ENCODE peak calls at places on chromosomes 3 and 15, in nine cellular contexts. One of them, this sample, is unnamed.
A peak's percentile ranks its signal among the peaks of the same experiment; 100 is the strongest.

GRCh38 chr3:16168211-16168610 is 6.3 kb upstream of the GALNT15 start:
- DNase-seq in GM23338: no peak
- DNase-seq in OCI-LY7: no peak
- DNase-seq in Panc1: no peak
- DNase-seq in IMR-90: no peak
- DNase-seq in H1: no peak
- DNase-seq in ovary: no peak
- DNase-seq in Peyer's patch: no peak
- DNase-seq in tibial nerve: no peak
- DNase-seq in this sample: no peak

GRCh38 chr3:129474986-129475804 is 35.2 kb downstream of the IFT122 start:
- DNase-seq in H1: no peak
- DNase-seq in Peyer's patch: no peak
- DNase-seq in IMR-90: peak; percentile 8
- DNase-seq in tibial nerve: no peak
- DNase-seq in OCI-LY7: no peak
- DNase-seq in ovary: no peak
- DNase-seq in GM23338: no peak
- DNase-seq in Panc1: no peak
- DNase-seq in this sample: no peak

GRCh38 chr3:28053759-28054158 is 187.7 kb upstream of the CMC1 start:
- DNase-seq in Peyer's patch: no peak
- DNase-seq in Panc1: peak; percentile 54
- DNase-seq in tibial nerve: no peak
- DNase-seq in IMR-90: peak; percentile 40
- DNase-seq in ovary: no peak
- DNase-seq in OCI-LY7: no peak
- DNase-seq in GM23338: no peak
- DNase-seq in H1: no peak
- DNase-seq in this sample: no peak

GRCh38 chr3:113594066-113594465 is 61.7 kb downstream of the SIDT1 start:
- DNase-seq in GM23338: no peak
- DNase-seq in Peyer's patch: no peak
- DNase-seq in tibial nerve: no peak
- DNase-seq in OCI-LY7: no peak
- DNase-seq in IMR-90: no peak
- DNase-seq in ovary: no peak
- DNase-seq in H1: no peak
- DNase-seq in Panc1: no peak
- DNase-seq in this sample: no peak

GRCh38 chr3:42314411-42314810 is 48.4 kb upstream of the CCK start:
- DNase-seq in ovary: no peak
- DNase-seq in IMR-90: no peak
- DNase-seq in OCI-LY7: peak; percentile 71
- DNase-seq in GM23338: peak; percentile 58
- DNase-seq in H1: no peak
- DNase-seq in tibial nerve: no peak
- DNase-seq in Panc1: no peak
- DNase-seq in Peyer's patch: no peak
- DNase-seq in this sample: no peak

GRCh38 chr15:86236721-86237121 is 157.1 kb downstream of the AGBL1 start:
- DNase-seq in OCI-LY7: no peak
- DNase-seq in tibial nerve: no peak
- DNase-seq in IMR-90: no peak
- DNase-seq in GM23338: peak; percentile 86
- DNase-seq in H1: peak; percentile 67
- DNase-seq in ovary: no peak
- DNase-seq in Panc1: no peak
- DNase-seq in Peyer's patch: no peak
- DNase-seq in this sample: no peak

GRCh38 chr15:25061808-25062550 is 107.2 kb downstream of the SNRPN start:
- DNase-seq in IMR-90: no peak
- DNase-seq in H1: no peak
- DNase-seq in OCI-LY7: no peak
- DNase-seq in Panc1: no peak
- DNase-seq in tibial nerve: no peak
- DNase-seq in Peyer's patch: no peak
- DNase-seq in ovary: no peak
- DNase-seq in GM23338: no peak
- DNase-seq in this sample: no peak

GRCh38 chr15:80228959-80229610 is 22.9 kb downstream of the CTXND1 start:
- DNase-seq in Panc1: no peak
- DNase-seq in ovary: no peak
- DNase-seq in GM23338: no peak
- DNase-seq in tibial nerve: no peak
- DNase-seq in Peyer's patch: no peak
- DNase-seq in IMR-90: peak; percentile 21
- DNase-seq in OCI-LY7: no peak
- DNase-seq in H1: no peak
- DNase-seq in this sample: no peak

GRCh38 chr3:4493931-4494806 is 1.0 kb downstream of the ITPR1 start:
- DNase-seq in Panc1: no peak
- DNase-seq in ovary: peak; percentile 48
- DNase-seq in IMR-90: peak; percentile 21
- DNase-seq in Peyer's patch: peak; percentile 28
- DNase-seq in GM23338: peak; percentile 68
- DNase-seq in OCI-LY7: peak; percentile 43
- DNase-seq in tibial nerve: no peak
- DNase-seq in H1: no peak
- DNase-seq in this sample: no peak

GRCh38 chr3:32435911-32436815 is 44.5 kb downstream of the CMTM7 start:
- DNase-seq in tibial nerve: no peak
- DNase-seq in GM23338: no peak
- DNase-seq in H1: peak; percentile 32
- DNase-seq in ovary: no peak
- DNase-seq in IMR-90: no peak
- DNase-seq in Panc1: no peak
- DNase-seq in OCI-LY7: peak; percentile 57
- DNase-seq in Peyer's patch: no peak
- DNase-seq in this sample: no peak

GRCh38 chr3:94195381-94195780 is 132.5 kb downstream of the NSUN3 start:
- DNase-seq in ovary: no peak
- DNase-seq in Panc1: no peak
- DNase-seq in tibial nerve: no peak
- DNase-seq in Peyer's patch: no peak
- DNase-seq in GM23338: no peak
- DNase-seq in H1: no peak
- DNase-seq in OCI-LY7: no peak
- DNase-seq in IMR-90: no peak
- DNase-seq in this sample: no peak

DNA sequence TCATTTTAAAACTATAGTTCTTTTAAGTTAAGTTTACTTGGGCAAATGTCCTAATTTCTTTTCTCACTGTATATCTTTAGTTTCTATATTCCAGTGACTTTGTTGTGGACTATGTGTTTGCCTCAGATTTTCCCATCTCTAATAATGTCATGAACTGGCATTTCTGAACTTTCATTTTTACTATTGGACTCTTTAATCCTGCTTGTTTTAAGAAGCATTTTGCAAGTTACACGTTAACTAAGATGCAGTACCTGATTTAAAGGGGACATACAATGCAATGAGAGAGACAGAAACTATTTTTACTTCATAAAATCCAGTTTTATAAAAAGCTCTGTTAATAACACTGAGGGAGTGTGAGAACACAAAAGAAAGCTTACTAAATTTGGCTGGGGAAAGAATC is 58.6 kb upstream of the PHLDB2 start:
- DNase-seq in H1: no peak
- DNase-seq in OCI-LY7: no peak
- DNase-seq in Panc1: no peak
- DNase-seq in ovary: no peak
- DNase-seq in tibial nerve: no peak
- DNase-seq in Peyer's patch: no peak
- DNase-seq in IMR-90: no peak
- DNase-seq in GM23338: no peak
- DNase-seq in this sample: no peak
- H3K27ac ChIP-seq in H1: no peak overlapping the region
- H3K27ac ChIP-seq in OCI-LY7: no peak overlapping the region
- H3K27ac ChIP-seq in Panc1: no peak overlapping the region
- H3K27ac ChIP-seq in ovary: no peak overlapping the region
- H3K27ac ChIP-seq in tibial nerve: peak overlapping the region; percentile 78
- H3K27ac ChIP-seq in Peyer's patch: no peak overlapping the region
- H3K27ac ChIP-seq in IMR-90: no peak overlapping the region
- H3K27ac ChIP-seq in GM23338: no peak overlapping the region
- H3K27ac ChIP-seq in this sample: no peak overlapping the region

GRCh38 chr3:98725352-98725751 is 37.8 kb upstream of the ST3GAL6 start:
- DNase-seq in Peyer's patch: no peak
- DNase-seq in Panc1: no peak
- DNase-seq in tibial nerve: no peak
- DNase-seq in OCI-LY7: no peak
- DNase-seq in GM23338: no peak
- DNase-seq in IMR-90: no peak
- DNase-seq in ovary: no peak
- DNase-seq in H1: no peak
- DNase-seq in this sample: no peak

GRCh38 chr3:98727638-98728037 is 35.5 kb upstream of the ST3GAL6 start:
- DNase-seq in Peyer's patch: no peak
- DNase-seq in H1: no peak
- DNase-seq in OCI-LY7: no peak
- DNase-seq in Panc1: no peak
- DNase-seq in tibial nerve: no peak
- DNase-seq in GM23338: no peak
- DNase-seq in IMR-90: no peak
- DNase-seq in ovary: no peak
- DNase-seq in this sample: no peak

GRCh38 chr3:98730338-98730737 is 32.8 kb upstream of the ST3GAL6 start:
- DNase-seq in ovary: no peak
- DNase-seq in H1: no peak
- DNase-seq in GM23338: no peak
- DNase-seq in Panc1: no peak
- DNase-seq in OCI-LY7: no peak
- DNase-seq in IMR-90: no peak
- DNase-seq in tibial nerve: no peak
- DNase-seq in Peyer's patch: no peak
- DNase-seq in this sample: no peak

GRCh38 chr3:98722389-98722788 is 40.8 kb upstream of the ST3GAL6 start:
- DNase-seq in IMR-90: no peak
- DNase-seq in Peyer's patch: no peak
- DNase-seq in tibial nerve: no peak
- DNase-seq in Panc1: no peak
- DNase-seq in GM23338: peak; percentile 78
- DNase-seq in H1: no peak
- DNase-seq in ovary: no peak
- DNase-seq in OCI-LY7: no peak
- DNase-seq in this sample: no peak

DNA sequence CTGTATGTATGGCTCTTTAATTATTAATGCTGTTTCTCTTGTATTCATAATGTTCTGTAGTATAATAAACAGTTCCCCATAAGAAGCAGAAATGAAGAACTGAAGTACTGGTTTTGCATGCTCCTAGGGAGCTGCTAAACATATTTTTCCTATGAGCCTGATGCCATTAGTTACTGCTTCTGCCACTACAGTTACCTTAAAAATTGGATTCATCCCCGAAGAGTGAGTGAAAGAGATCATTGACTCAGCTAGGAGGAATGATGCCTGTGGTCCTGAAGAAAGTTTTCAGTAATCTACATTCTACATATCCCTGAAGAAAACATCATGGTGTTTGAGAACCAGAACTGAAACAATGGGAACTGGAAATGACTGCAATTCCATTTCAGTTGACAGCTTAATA is 37.1 kb upstream of the ST3GAL6 start:
- DNase-seq in IMR-90: peak; percentile 68
- DNase-seq in ovary: no peak
- DNase-seq in Peyer's patch: no peak
- DNase-seq in Panc1: no peak
- DNase-seq in OCI-LY7: no peak
- DNase-seq in H1: no peak
- DNase-seq in GM23338: no peak
- DNase-seq in tibial nerve: no peak
- DNase-seq in this sample: peak; percentile 29
- TF ChIP-seq CTCF in IMR-90: no peak
- TF ChIP-seq CTCF in ovary: no peak
- TF ChIP-seq CTCF in Peyer's patch: no peak
- TF ChIP-seq CTCF in Panc1: no peak
- TF ChIP-seq CTCF in OCI-LY7: no peak
- TF ChIP-seq CTCF in H1: no peak
- TF ChIP-seq CTCF in GM23338: no peak
- TF ChIP-seq CTCF in tibial nerve: no peak
- TF ChIP-seq CTCF in this sample: no peak

DNA sequence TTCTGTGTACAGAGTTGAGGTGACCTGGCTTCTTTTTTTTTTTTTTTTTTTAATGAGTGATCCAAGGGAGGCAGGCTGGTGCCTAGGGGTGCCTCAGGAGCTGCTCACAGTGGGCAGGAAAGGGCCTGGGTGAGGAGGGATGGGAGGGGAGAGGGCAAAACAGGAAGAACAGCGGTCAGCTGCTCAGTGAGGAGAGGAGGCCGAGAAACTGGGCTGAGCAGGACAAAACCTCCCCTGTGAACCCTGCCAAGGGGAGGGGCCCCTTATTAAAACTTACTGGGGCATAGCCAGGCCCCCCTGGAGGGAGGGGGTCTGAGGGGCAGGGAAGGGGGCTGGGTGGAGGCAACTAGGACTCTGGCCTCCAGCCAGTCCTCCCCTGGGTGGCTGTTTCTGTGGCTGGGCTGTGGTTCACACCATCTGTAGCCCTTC is 3.5 kb downstream of the PLEKHO2 start:
- DNase-seq in GM23338: no peak
- DNase-seq in Peyer's patch: peak; percentile 58
- DNase-seq in ovary: peak; percentile 57
- DNase-seq in Panc1: no peak
- DNase-seq in tibial nerve: no peak
- DNase-seq in IMR-90: no peak
- DNase-seq in OCI-LY7: peak; percentile 28
- DNase-seq in H1: no peak
- DNase-seq in this sample: no peak
- H3K4me3 ChIP-seq in GM23338: peak overlapping the region; percentile 88
- H3K4me3 ChIP-seq in Peyer's patch: peak overlapping the region; percentile 98
- H3K4me3 ChIP-seq in ovary: peak overlapping the region; percentile 3
- H3K4me3 ChIP-seq in Panc1: no peak overlapping the region
- H3K4me3 ChIP-seq in tibial nerve: peak overlapping the region; percentile 10
- H3K4me3 ChIP-seq in IMR-90: peak overlapping the region; percentile 83
- H3K4me3 ChIP-seq in OCI-LY7: peak overlapping the region; percentile 92
- H3K4me3 ChIP-seq in H1: no peak overlapping the region
- H3K4me3 ChIP-seq in this sample: peak overlapping the region; percentile 96

DNA sequence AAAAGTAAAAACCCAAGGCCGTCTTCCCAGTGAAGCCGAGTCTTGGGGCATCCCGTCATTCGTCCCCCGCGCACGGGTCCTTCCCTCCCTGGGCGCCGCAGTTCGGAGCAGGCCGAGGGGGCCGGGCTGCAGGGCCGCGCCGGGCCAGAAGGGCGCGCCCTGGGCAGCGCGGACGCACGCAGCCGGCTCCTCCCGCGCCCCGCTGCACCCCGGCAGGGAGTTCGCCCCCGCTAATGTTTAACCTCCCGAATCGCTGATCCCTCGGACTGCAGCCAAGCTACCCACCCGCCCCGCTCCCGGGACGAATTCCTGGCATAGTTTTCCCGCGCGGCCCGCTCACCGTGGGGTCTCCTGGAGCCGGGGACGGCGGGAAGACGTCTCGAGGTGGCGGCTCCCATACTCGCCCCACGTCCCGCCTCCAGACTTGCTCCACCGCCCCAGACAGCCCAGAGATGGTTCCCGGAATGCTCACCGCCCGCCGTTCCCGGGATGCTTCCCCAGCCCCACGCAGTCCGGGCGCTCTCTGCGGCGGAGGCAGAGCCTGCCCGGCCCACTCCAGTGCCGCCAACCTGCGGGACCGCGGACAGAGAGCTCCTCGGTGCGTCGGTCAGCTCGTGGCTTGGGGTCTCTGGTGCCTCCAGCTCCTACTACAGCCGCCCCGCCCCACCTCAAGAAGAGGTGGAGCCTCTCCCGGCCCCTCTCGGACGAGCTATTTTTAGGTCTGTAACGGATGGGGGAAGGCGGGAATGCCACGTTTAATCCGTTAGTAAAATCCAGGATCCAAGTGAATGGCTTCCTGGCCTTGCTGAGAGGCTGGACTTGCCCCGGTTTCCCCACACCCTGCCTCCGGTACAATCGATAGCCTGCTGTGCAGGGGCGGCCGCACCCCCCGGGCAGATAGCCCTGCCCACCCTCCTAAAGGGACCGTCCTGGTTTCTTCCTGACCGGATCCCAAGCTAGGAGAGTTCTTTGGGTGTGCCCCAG is at the start of gene DZIP1L:
- DNase-seq in Panc1: no peak
- DNase-seq in ovary: peak; percentile 76
- DNase-seq in GM23338: peak; percentile 94
- DNase-seq in OCI-LY7: no peak
- DNase-seq in Peyer's patch: no peak
- DNase-seq in H1: peak; percentile 84
- DNase-seq in tibial nerve: peak; percentile 24
- DNase-seq in IMR-90: peak; percentile 70
- DNase-seq in this sample: peak; percentile 36
- H3K27ac ChIP-seq in Panc1: peak within 1 kb of the TSS; percentile 89
- H3K27ac ChIP-seq in ovary: peak within 1 kb of the TSS; percentile 93
- H3K27ac ChIP-seq in GM23338: no peak within 1 kb of the TSS
- H3K27ac ChIP-seq in OCI-LY7: no peak within 1 kb of the TSS
- H3K27ac ChIP-seq in Peyer's patch: peak within 1 kb of the TSS; percentile 75
- H3K27ac ChIP-seq in H1: peak within 1 kb of the TSS; percentile 34
- H3K27ac ChIP-seq in tibial nerve: peak within 1 kb of the TSS; percentile 88
- H3K27ac ChIP-seq in IMR-90: peak within 1 kb of the TSS; percentile 96
- H3K27ac ChIP-seq in this sample: peak within 1 kb of the TSS; percentile 94